ENCODE peak calls at places on chromosomes 16 and 17, in eight cellular contexts. E is left ventricle myocardium inferior; R is stimulated activated CD8-positive, alpha-beta memory T cell treated with anti-CD3 and anti-CD28 coated beads, Interleukin-4, amount 100 ng/mL, for 1 hour; S is A673; W is NCI-H1092; X is iris pigment epithelial cell; B is glomerular endothelial cell; K is activated naive CD4-positive, alpha-beta T cell. M is an unnamed sample.

GRCh38 chr17:76772842-76773521 is 35.1 kb downstream of the MFSD11 start:
- DNase-seq in E (no peak), R (peak), S (peak), W (no peak), X (peak), B (no peak), K (no peak), M (no peak)

GRCh38 chr17:29292992-29293889 is 707 bp downstream of the NUFIP2 start:
- DNase-seq in E (peak), R (peak), S (peak), W (peak), X (peak), B (no peak), K (peak), M (peak)

GRCh38 chr17:74186498-74186897 is 17.0 kb upstream of the RPL38 start:
- DNase-seq in E (no peak), R (no peak), S (no peak), W (no peak), X (no peak), B (no peak), K (no peak), M (no peak)

GRCh38 chr17:30477758-30478115 is 529 bp downstream of the GOSR1 start:
- DNase-seq in E (no peak), R (no peak), S (no peak), W (no peak), X (peak), B (peak), K (no peak), M (no peak)

GRCh38 chr16:81873843-81874752 is 95.0 kb downstream of the PLCG2 start:
- DNase-seq in E (peak), R (no peak), S (peak), W (no peak), X (peak), B (no peak), K (no peak), M (no peak)

GRCh38 chr16:62392698-62393097 is 356.5 kb upstream of the CDH8 start:
- DNase-seq in E (no peak), R (no peak), S (no peak), W (no peak), X (no peak), B (no peak), K (no peak), M (no peak)

GRCh38 chr16:67170168-67170947 is at the start of gene NOL3:
- DNase-seq in E (peak), R (no peak), S (peak), W (no peak), X (peak), B (no peak), K (no peak), M (peak)

GRCh38 chr16:66515543-66516171 is 34.3 kb downstream of the TK2 start:
- DNase-seq in E (no peak), R (no peak), S (peak), W (no peak), X (peak), B (no peak), K (no peak), M (no peak)

GRCh38 chr16:85061566-85061965 is 34.0 kb downstream of the KIAA0513 start:
- DNase-seq in E (peak), R (no peak), S (no peak), W (no peak), X (no peak), B (no peak), K (no peak), M (peak)

GRCh38 chr16:48383204-48383876 is 1.9 kb downstream of the SIAH1 start:
- DNase-seq in E (no peak), R (no peak), S (no peak), W (no peak), X (peak), B (no peak), K (no peak), M (no peak)

GRCh38 chr17:1322469-1322868 is 43.0 kb downstream of the TRARG1 start:
- DNase-seq in E (no peak), R (no peak), S (no peak), W (no peak), X (no peak), B (no peak), K (no peak), M (no peak)

GRCh38 chr16:55876854-55877253 is 1.7 kb upstream of the CES5A start:
- DNase-seq in E (no peak), R (no peak), S (no peak), W (no peak), X (no peak), B (no peak), K (no peak), M (no peak)

GRCh38 chr17:57125406-57125805 is 40.4 kb downstream of the AKAP1 start:
- DNase-seq in E (no peak), R (no peak), S (no peak), W (no peak), X (no peak), B (no peak), K (no peak), M (no peak)

GRCh38 chr17:75487351-75488070 is 27.8 kb downstream of the CASKIN2 start:
- DNase-seq in E (no peak), R (no peak), S (no peak), W (no peak), X (peak), B (no peak), K (no peak), M (peak)

GRCh38 chr17:48499248-48499647 is 31.6 kb downstream of the HOXB1 start:
- DNase-seq in E (no peak), R (no peak), S (no peak), W (no peak), X (peak), B (no peak), K (no peak), M (no peak)

GRCh38 chr17:50627782-50628601 is 6.7 kb upstream of the ABCC3 start:
- DNase-seq in E (no peak), R (no peak), S (no peak), W (no peak), X (no peak), B (no peak), K (no peak), M (no peak)

GRCh38 chr17:43200127-43200526 is 11.5 kb upstream of the TMEM106A start:
- DNase-seq in E (no peak), R (no peak), S (peak), W (no peak), X (no peak), B (no peak), K (no peak), M (no peak)